ENCODE peak calls at places on chromosomes 11 and 22, in four cellular contexts. R is GM12878, Q is HepG2, O is K562. V is an unnamed sample.

GRCh38 chr11:68099474-68100405 is 21.4 kb downstream of the CHKA start:
- DNase-seq in O (peak; percentile 33), R (peak; percentile 52), Q (peak; percentile 99), V (no peak)

GRCh38 chr11:72688486-72688885 is 14.3 kb upstream of the PDE2A start:
- DNase-seq in R (no peak), Q (no peak), O (no peak), V (no peak)

GRCh38 chr11:11313426-11313825 is 39.6 kb downstream of the CSNK2A3 start:
- DNase-seq in Q (peak; percentile 7), O (no peak), R (no peak), V (no peak)

GRCh38 chr11:30216534-30216933 is 14.3 kb upstream of the FSHB start:
- DNase-seq in Q (no peak), O (no peak), R (no peak), V (no peak)

GRCh38 chr11:65506770-65507485 is 8.1 kb downstream of the MALAT1 start:
- DNase-seq in R (no peak), O (no peak), Q (no peak), V (no peak)

GRCh38 chr22:22666307-22667091 is 22.1 kb downstream of the GGTLC2 start:
- DNase-seq in R (no peak), O (peak; percentile 84), Q (peak; percentile 11), V (peak; percentile 52)

GRCh38 chr11:95556342-95557151 is 233.0 kb downstream of the FAM76B start:
- DNase-seq in O (no peak), Q (no peak), R (peak; percentile 75), V (no peak)

GRCh38 chr11:10982695-10983492 is 125.0 kb upstream of the ZBED5 start:
- DNase-seq in Q (no peak), O (peak; percentile 28), R (no peak), V (no peak)

GRCh38 chr11:135027461-135027860 is 615.4 kb upstream of the B3GAT1 start:
- DNase-seq in Q (peak; percentile 12), R (no peak), O (peak; percentile 16), V (peak; percentile 27)

GRCh38 chr11:67062526-67063373 is 6.1 kb downstream of the RHOD start:
- DNase-seq in O (no peak), R (no peak), Q (no peak), V (no peak)

GRCh38 chr11:69958308-69958707 is 119.8 kb upstream of the ANO1 start:
- DNase-seq in O (no peak), Q (no peak), R (no peak), V (no peak)

GRCh38 chr11:70307176-70307575 is 36.7 kb downstream of the PPFIA1 start:
- DNase-seq in Q (no peak), R (no peak), O (no peak), V (no peak)

GRCh38 chr11:201936-202335 is 5.3 kb downstream of the BET1L start:
- DNase-seq in Q (no peak), R (no peak), O (no peak), V (no peak)

GRCh38 chr11:122634507-122634906 is 21.0 kb upstream of the UBASH3B start:
- DNase-seq in Q (no peak), O (no peak), R (no peak), V (no peak)

GRCh38 chr11:122637538-122637937 is 18.0 kb upstream of the UBASH3B start:
- DNase-seq in O (no peak), R (no peak), Q (no peak), V (no peak)

GRCh38 chr11:122632178-122632824 is 23.2 kb upstream of the UBASH3B start:
- DNase-seq in Q (no peak), O (no peak), R (no peak), V (no peak)

GRCh38 chr11:122628691-122629555 is 26.6 kb upstream of the UBASH3B start:
- DNase-seq in Q (peak; percentile 65), R (no peak), O (peak; percentile 37), V (peak; percentile 78)

DNA sequence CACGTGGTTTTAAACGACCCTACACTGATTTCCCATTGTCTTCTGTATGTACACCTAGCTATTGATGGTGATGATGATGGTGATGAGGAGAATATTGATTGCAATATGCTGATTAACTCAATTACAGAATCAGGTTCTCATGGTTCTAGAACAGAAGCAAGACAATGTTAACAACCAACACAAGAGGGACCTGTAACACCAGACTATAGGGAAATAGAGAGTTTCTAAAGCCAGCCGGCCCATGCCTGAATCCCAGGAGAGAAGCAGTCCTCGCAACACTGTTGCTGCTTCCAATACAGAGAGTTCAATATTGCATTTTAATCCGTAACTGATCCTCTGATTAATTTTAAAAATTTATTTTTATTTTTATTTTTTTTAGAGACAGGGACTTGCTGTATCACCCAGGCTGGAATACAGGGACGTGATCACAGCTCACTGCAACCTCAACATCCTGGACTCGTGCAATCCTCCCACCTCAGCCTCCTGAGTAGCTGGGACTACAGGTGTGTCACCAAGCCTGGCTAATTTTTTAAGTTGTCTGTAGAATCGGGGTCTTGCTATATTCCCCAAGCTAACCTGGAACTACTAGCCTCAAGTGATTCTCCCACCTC is 22.2 kb upstream of the UBASH3B start:
- DNase-seq in R (no peak), O (no peak), Q (peak; percentile 62), V (peak; percentile 46)
- TF ChIP-seq TARDBP in R (no peak), O (no peak), Q (no peak), V (no peak)

DNA sequence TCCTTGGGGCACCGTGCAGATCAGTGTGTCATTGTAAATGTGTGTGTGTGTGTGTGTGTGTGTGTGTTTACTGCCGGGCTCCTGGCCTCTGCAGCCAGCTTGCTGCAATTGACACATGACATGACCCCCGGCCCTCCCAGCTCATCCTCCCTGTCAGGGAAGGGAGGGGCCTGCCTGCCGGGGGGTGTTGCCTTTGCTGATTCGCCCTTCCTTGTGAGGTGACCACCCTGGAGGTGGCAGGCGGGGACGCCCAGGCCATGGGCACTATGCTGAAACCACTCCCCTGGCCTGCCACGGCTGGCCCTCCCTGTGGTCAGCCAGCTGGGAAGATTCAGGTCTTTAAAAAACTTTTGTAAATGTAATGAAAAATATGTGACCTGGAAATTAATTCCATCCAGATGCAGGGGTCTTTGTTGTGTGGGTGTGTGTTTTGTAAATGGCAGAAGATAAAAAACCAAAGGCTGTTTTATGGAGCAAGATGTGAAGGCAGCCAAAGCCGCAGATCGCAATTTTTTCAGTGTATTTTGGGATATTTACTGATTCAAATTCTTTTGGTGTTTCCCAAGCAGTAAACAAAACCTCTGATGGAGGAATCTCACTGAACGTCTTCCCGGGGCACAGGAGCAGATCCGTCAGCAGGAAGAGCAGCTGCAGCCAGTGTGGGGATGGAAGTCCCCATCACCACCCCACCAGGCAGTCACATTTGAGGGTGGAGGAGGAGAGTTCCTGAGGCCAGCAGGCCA is 23.2 kb downstream of the SHISAL1 start:
- DNase-seq in R (no peak), Q (no peak), O (no peak), V (no peak)
- TF ChIP-seq FOXK2 in R (no peak), Q (no peak), O (no peak), V (no peak)

DNA sequence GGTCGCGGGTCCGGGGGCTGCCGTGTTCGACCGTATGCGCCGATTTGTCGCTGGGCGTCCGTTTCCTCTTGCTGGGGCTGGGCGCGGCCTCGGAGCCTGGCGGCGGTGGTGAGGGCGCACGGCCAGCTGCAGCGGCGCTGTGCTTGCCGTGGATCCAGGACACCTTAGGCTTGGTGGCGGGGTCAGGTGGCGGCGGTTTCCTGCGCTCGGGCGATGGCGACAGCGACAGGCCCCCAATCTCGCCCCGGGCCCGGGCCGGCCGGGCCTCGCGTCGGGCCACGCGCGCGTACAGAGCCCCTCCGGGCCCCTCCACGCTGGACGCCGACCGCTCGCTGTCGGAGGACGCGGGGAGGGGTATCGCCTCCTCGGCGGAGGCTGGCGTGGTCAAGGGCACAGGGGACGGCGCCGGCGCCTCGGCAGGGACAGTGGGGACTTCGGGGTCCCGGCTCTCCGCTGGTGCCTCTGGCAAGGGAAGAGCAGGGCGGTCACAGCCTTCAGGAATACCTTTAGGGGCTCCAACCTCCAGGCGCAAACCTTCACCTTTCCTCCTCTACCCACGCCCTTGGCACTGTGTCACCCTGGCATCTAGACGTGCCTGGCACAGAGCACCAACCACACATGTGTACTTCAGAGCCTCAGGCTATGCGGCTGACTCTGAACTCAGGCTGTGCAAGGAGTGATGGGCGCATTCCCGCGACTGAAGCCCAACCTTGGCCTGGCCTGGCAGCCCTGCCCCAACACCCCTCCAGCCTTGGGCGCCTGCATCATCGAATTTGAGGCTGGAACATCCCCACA is 11.6 kb downstream of the SCARF2 start:
- DNase-seq in Q (no peak), R (no peak), O (no peak), V (no peak)
- TF ChIP-seq TARDBP in Q (no peak), R (no peak), O (no peak), V (no peak)

DNA sequence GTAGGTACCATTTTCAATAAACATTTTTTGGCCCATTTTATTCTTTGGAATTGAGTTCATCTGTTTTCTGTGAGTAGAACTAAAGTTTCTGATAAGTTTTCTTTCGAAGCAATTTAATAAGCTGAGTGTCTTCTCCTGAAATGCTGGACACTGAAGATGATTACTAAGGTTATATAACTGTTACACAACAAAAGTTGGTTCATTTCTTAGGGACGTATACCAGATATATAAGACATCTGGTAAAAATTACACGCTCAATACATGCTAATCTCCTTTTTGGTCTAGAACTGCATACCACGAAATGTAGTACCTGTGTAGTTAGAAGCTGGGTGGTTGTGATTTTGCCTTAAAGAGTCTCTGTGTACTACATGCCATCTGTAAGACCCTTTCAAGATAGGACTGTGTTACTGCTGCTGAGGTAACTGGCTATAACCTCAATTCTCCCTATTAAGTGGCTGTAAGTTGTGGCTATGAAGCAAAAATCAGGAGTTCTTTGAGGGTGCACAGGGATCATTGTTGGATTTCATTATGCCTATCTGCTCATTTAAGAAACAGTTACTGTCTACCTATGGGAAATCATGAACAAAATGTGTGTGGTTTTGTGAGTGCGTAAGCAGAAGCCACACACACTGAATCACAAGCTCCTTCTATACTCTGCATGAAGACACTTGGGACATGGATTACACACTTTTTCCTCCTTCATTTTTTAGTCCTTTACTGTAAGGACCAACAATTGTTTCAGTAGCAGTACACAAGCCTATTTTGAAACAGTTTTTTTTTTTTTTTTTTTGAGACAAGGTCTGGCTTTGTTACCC is 195.8 kb downstream of the SWAP70 start:
- DNase-seq in Q (no peak), O (no peak), R (no peak), V (no peak)
- TF ChIP-seq FOXK2 in Q (no peak), O (no peak), R (no peak), V (no peak)

DNA sequence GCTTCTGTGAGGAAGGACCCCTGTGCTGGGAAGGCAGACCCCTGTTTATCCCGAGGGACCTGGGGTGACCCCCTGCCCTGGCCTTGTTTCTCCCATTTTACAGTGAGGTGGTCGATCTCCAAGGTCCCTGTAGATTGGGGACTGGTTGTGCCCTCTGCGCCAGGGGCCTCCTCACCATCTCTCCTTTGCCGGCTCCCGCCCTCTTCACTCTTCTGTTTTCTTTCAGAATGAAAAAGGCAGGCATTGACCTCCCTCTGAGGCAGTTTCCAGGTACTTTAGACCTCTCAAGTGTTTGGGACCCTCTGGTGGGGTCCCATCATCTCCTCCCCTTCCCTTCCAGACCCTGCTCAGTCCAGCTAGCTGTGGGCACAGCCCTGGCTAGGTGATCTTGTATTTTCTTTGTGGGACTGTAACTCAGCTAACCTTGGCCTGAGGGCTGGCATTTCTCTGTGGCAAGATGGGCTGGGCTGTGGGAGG is 1.5 kb downstream of the SERPINH1 start:
- DNase-seq in O (no peak), R (no peak), Q (no peak), V (no peak)
- TF ChIP-seq TARDBP in O (no peak), R (no peak), Q (no peak), V (no peak)

GRCh38 chr22:23752090-23752691 is 1.3 kb upstream of the ZNF70 start:
- DNase-seq in Q (no peak), R (no peak), O (no peak), V (no peak)
- TF ChIP-seq FOXK2 in Q (no peak), R (no peak), O (no peak), V (no peak)

GRCh38 chr22:41286639-41287091 is 678 bp upstream of the RANGAP1 start:
- DNase-seq in O (no peak), Q (peak; percentile 60), R (peak; percentile 39), V (no peak)
- TF ChIP-seq TARDBP in O (no peak), Q (peak; percentile 30), R (no peak), V (no peak)

V was measured in HEK293T.